ENCODE peak calls at places on chromosomes 1 and 21, in ten cellular contexts. One of them, this sample, is unnamed.

GRCh38 chr21:42941696-42942085 is 16.3 kb upstream of the ERVH48-1 start:
- DNase-seq in ascending aorta: no peak
- DNase-seq in choroid plexus epithelial cell: no peak
- DNase-seq in coronary artery: no peak
- DNase-seq in PC-9: no peak
- DNase-seq in cardiac muscle cell: no peak
- DNase-seq in cardiac fibroblast: no peak
- DNase-seq in brain microvascular endothelial cell: no peak
- DNase-seq in ovary: no peak
- DNase-seq in BJ: no peak
- DNase-seq in this sample: no peak

GRCh38 chr1:50023292-50024159 is at the start of gene AGBL4:
- DNase-seq in ascending aorta: no peak
- DNase-seq in choroid plexus epithelial cell: peak
- DNase-seq in coronary artery: no peak
- DNase-seq in PC-9: no peak
- DNase-seq in cardiac muscle cell: peak
- DNase-seq in cardiac fibroblast: peak
- DNase-seq in brain microvascular endothelial cell: no peak
- DNase-seq in ovary: peak
- DNase-seq in BJ: no peak
- DNase-seq in this sample: peak

GRCh38 chr1:34167091-34167788 is 2.2 kb upstream of the CSMD2 start:
- DNase-seq in ascending aorta: no peak
- DNase-seq in choroid plexus epithelial cell: no peak
- DNase-seq in coronary artery: no peak
- DNase-seq in PC-9: no peak
- DNase-seq in cardiac muscle cell: no peak
- DNase-seq in cardiac fibroblast: no peak
- DNase-seq in brain microvascular endothelial cell: no peak
- DNase-seq in ovary: no peak
- DNase-seq in BJ: no peak
- DNase-seq in this sample: no peak

GRCh38 chr1:44316231-44316759 is 38.8 kb downstream of the ERI3 start:
- DNase-seq in ascending aorta: no peak
- DNase-seq in choroid plexus epithelial cell: peak
- DNase-seq in coronary artery: no peak
- DNase-seq in PC-9: no peak
- DNase-seq in cardiac muscle cell: no peak
- DNase-seq in cardiac fibroblast: peak
- DNase-seq in brain microvascular endothelial cell: peak
- DNase-seq in ovary: no peak
- DNase-seq in BJ: no peak
- DNase-seq in this sample: no peak

GRCh38 chr1:25502957-25503356 is 40.4 kb upstream of the LDLRAP1 start:
- DNase-seq in ascending aorta: no peak
- DNase-seq in choroid plexus epithelial cell: peak
- DNase-seq in coronary artery: no peak
- DNase-seq in PC-9: no peak
- DNase-seq in cardiac muscle cell: no peak
- DNase-seq in cardiac fibroblast: no peak
- DNase-seq in brain microvascular endothelial cell: peak
- DNase-seq in ovary: no peak
- DNase-seq in BJ: no peak
- DNase-seq in this sample: no peak

GRCh38 chr1:65958561-65959350 is 166.1 kb downstream of the PDE4B start:
- DNase-seq in ascending aorta: no peak
- DNase-seq in choroid plexus epithelial cell: peak
- DNase-seq in coronary artery: no peak
- DNase-seq in PC-9: no peak
- DNase-seq in cardiac muscle cell: peak
- DNase-seq in cardiac fibroblast: peak
- DNase-seq in brain microvascular endothelial cell: peak
- DNase-seq in ovary: no peak
- DNase-seq in BJ: no peak
- DNase-seq in this sample: no peak

GRCh38 chr1:81432089-81432488 is 368.6 kb upstream of the ADGRL2 start:
- DNase-seq in ascending aorta: no peak
- DNase-seq in choroid plexus epithelial cell: no peak
- DNase-seq in coronary artery: no peak
- DNase-seq in PC-9: no peak
- DNase-seq in cardiac muscle cell: no peak
- DNase-seq in cardiac fibroblast: no peak
- DNase-seq in brain microvascular endothelial cell: no peak
- DNase-seq in ovary: no peak
- DNase-seq in BJ: no peak
- DNase-seq in this sample: no peak

GRCh38 chr1:74771913-74772515 is 39.1 kb downstream of the TYW3 start:
- DNase-seq in ascending aorta: no peak
- DNase-seq in choroid plexus epithelial cell: peak
- DNase-seq in coronary artery: no peak
- DNase-seq in PC-9: peak
- DNase-seq in cardiac muscle cell: peak
- DNase-seq in cardiac fibroblast: peak
- DNase-seq in brain microvascular endothelial cell: peak
- DNase-seq in ovary: no peak
- DNase-seq in BJ: peak
- DNase-seq in this sample: no peak

GRCh38 chr1:2643414-2644077 is 10.7 kb upstream of the MMEL1 start:
- DNase-seq in ascending aorta: no peak
- DNase-seq in choroid plexus epithelial cell: no peak
- DNase-seq in coronary artery: no peak
- DNase-seq in PC-9: no peak
- DNase-seq in cardiac muscle cell: no peak
- DNase-seq in cardiac fibroblast: no peak
- DNase-seq in brain microvascular endothelial cell: no peak
- DNase-seq in ovary: peak
- DNase-seq in BJ: no peak
- DNase-seq in this sample: no peak

GRCh38 chr1:2644171-2644570 is 11.4 kb upstream of the MMEL1 start:
- DNase-seq in ascending aorta: no peak
- DNase-seq in choroid plexus epithelial cell: no peak
- DNase-seq in coronary artery: no peak
- DNase-seq in PC-9: no peak
- DNase-seq in cardiac muscle cell: no peak
- DNase-seq in cardiac fibroblast: no peak
- DNase-seq in brain microvascular endothelial cell: no peak
- DNase-seq in ovary: peak
- DNase-seq in BJ: no peak
- DNase-seq in this sample: no peak

GRCh38 chr1:2641381-2642130 is 8.7 kb upstream of the MMEL1 start:
- DNase-seq in ascending aorta: no peak
- DNase-seq in choroid plexus epithelial cell: no peak
- DNase-seq in coronary artery: no peak
- DNase-seq in PC-9: no peak
- DNase-seq in cardiac muscle cell: no peak
- DNase-seq in cardiac fibroblast: no peak
- DNase-seq in brain microvascular endothelial cell: no peak
- DNase-seq in ovary: no peak
- DNase-seq in BJ: no peak
- DNase-seq in this sample: no peak

GRCh38 chr1:2642131-2642559 is 9.3 kb upstream of the MMEL1 start:
- DNase-seq in ascending aorta: no peak
- DNase-seq in choroid plexus epithelial cell: no peak
- DNase-seq in coronary artery: no peak
- DNase-seq in PC-9: no peak
- DNase-seq in cardiac muscle cell: no peak
- DNase-seq in cardiac fibroblast: no peak
- DNase-seq in brain microvascular endothelial cell: no peak
- DNase-seq in ovary: no peak
- DNase-seq in BJ: no peak
- DNase-seq in this sample: no peak

DNA sequence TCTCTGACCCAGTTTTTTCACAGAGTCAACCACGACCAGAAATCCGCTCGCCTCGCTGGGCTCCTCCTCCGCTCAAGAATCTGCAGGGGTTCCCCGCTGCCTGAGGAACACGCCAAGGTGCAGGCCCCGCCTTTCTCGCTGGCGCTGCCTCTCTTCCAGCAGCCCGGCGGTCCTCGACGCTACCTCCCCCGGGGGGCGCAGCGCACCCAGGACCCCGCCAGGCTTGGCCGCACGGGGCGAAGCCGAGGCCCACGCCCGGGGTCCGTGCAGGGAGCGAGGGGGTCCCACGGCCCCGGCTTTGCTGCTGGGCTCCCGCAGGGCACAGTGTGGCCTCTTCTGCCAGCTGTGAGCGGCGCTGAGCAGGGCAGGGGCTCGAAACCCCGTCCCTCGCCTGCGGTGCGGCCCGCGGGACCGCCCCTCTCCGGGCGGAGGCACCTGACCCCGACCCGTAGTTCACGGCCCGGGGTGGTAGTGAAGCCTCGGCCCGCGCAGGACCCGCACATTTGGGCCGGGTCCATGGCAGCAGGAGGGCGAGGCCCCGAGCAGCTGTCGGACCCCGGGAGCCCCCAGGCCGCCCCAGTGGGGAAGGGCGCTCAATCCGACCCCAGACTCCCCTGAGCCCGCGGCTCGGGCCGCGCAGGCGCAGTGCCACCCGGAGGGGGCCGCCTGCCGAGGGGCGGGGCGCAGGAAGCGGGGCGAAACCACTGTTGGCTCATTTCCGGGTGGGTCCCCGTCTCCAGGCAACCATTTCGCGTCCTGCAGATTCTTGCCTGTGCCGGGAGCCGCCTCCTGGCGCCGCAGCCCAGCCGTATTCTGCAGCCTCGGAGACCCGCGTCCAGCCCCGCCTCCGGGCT is 10.0 kb upstream of the MMEL1 start:
- DNase-seq in ascending aorta: peak
- DNase-seq in choroid plexus epithelial cell: peak
- DNase-seq in coronary artery: peak
- DNase-seq in PC-9: peak
- DNase-seq in cardiac muscle cell: peak
- DNase-seq in cardiac fibroblast: peak
- DNase-seq in brain microvascular endothelial cell: peak
- DNase-seq in ovary: peak
- DNase-seq in BJ: peak
- DNase-seq in this sample: peak
- TF ChIP-seq CTCF in ascending aorta: no peak
- TF ChIP-seq CTCF in choroid plexus epithelial cell: peak
- TF ChIP-seq CTCF in coronary artery: no peak
- TF ChIP-seq CTCF in PC-9: no peak
- TF ChIP-seq CTCF in cardiac muscle cell: peak
- TF ChIP-seq CTCF in cardiac fibroblast: no peak
- TF ChIP-seq CTCF in brain microvascular endothelial cell: peak
- TF ChIP-seq CTCF in ovary: no peak
- TF ChIP-seq CTCF in BJ: peak
- TF ChIP-seq CTCF in this sample: no peak

GRCh38 chr1:156108057-156108456 is 6.5 kb upstream of the LMNA start:
- DNase-seq in ascending aorta: no peak
- DNase-seq in choroid plexus epithelial cell: no peak
- DNase-seq in coronary artery: no peak
- DNase-seq in PC-9: no peak
- DNase-seq in cardiac muscle cell: no peak
- DNase-seq in cardiac fibroblast: no peak
- DNase-seq in brain microvascular endothelial cell: no peak
- DNase-seq in ovary: no peak
- DNase-seq in BJ: no peak
- DNase-seq in this sample: no peak

GRCh38 chr1:156108664-156109241 is 5.8 kb upstream of the LMNA start:
- DNase-seq in ascending aorta: no peak
- DNase-seq in choroid plexus epithelial cell: no peak
- DNase-seq in coronary artery: no peak
- DNase-seq in PC-9: no peak
- DNase-seq in cardiac muscle cell: no peak
- DNase-seq in cardiac fibroblast: no peak
- DNase-seq in brain microvascular endothelial cell: no peak
- DNase-seq in ovary: no peak
- DNase-seq in BJ: no peak
- DNase-seq in this sample: no peak

GRCh38 chr1:156104861-156105546 is 9.5 kb upstream of the LMNA start:
- DNase-seq in ascending aorta: no peak
- DNase-seq in choroid plexus epithelial cell: peak
- DNase-seq in coronary artery: no peak
- DNase-seq in PC-9: no peak
- DNase-seq in cardiac muscle cell: peak
- DNase-seq in cardiac fibroblast: peak
- DNase-seq in brain microvascular endothelial cell: no peak
- DNase-seq in ovary: peak
- DNase-seq in BJ: no peak
- DNase-seq in this sample: no peak

GRCh38 chr1:156104065-156104810 is 10.3 kb upstream of the LMNA start:
- DNase-seq in ascending aorta: no peak
- DNase-seq in choroid plexus epithelial cell: peak
- DNase-seq in coronary artery: peak
- DNase-seq in PC-9: peak
- DNase-seq in cardiac muscle cell: peak
- DNase-seq in cardiac fibroblast: peak
- DNase-seq in brain microvascular endothelial cell: peak
- DNase-seq in ovary: peak
- DNase-seq in BJ: peak
- DNase-seq in this sample: peak

GRCh38 chr1:156106624-156107488 is 7.7 kb upstream of the LMNA start:
- DNase-seq in ascending aorta: no peak
- DNase-seq in choroid plexus epithelial cell: peak
- DNase-seq in coronary artery: no peak
- DNase-seq in PC-9: no peak
- DNase-seq in cardiac muscle cell: peak
- DNase-seq in cardiac fibroblast: peak
- DNase-seq in brain microvascular endothelial cell: no peak
- DNase-seq in ovary: peak
- DNase-seq in BJ: no peak
- DNase-seq in this sample: no peak
- H3K4me3 ChIP-seq in ascending aorta: peak
- H3K4me3 ChIP-seq in choroid plexus epithelial cell: peak
- H3K4me3 ChIP-seq in coronary artery: peak
- H3K4me3 ChIP-seq in PC-9: peak
- H3K4me3 ChIP-seq in cardiac muscle cell: peak
- H3K4me3 ChIP-seq in cardiac fibroblast: no peak
- H3K4me3 ChIP-seq in brain microvascular endothelial cell: peak
- H3K4me3 ChIP-seq in ovary: no peak
- H3K4me3 ChIP-seq in BJ: peak
- H3K4me3 ChIP-seq in this sample: no peak

DNA sequence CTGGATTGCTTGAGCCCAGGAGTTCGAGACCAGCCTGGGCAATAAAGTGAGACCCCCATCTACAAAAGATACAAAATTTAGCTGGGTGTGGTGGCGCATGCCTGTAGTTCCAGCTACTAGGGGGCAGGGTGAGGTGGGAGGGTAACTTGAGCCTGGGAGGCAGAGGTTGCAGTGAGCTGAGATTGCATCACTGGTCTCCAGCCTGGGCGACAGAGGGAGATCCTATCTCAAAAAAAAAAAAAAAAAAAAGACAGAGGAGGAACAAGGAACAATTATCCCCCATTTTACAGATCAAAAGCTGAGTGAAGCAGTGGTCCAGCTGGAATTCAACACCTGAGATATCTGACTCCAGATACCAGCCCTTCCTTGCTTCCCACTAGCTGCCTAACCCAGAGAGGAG is 34.8 kb downstream of the L1TD1 start:
- DNase-seq in ascending aorta: no peak
- DNase-seq in choroid plexus epithelial cell: no peak
- DNase-seq in coronary artery: no peak
- DNase-seq in PC-9: peak
- DNase-seq in cardiac muscle cell: no peak
- DNase-seq in cardiac fibroblast: no peak
- DNase-seq in brain microvascular endothelial cell: no peak
- DNase-seq in ovary: no peak
- DNase-seq in BJ: no peak
- DNase-seq in this sample: no peak
- TF ChIP-seq CTCF in ascending aorta: no peak
- TF ChIP-seq CTCF in choroid plexus epithelial cell: no peak
- TF ChIP-seq CTCF in coronary artery: no peak
- TF ChIP-seq CTCF in PC-9: no peak
- TF ChIP-seq CTCF in cardiac muscle cell: no peak
- TF ChIP-seq CTCF in cardiac fibroblast: no peak
- TF ChIP-seq CTCF in brain microvascular endothelial cell: no peak
- TF ChIP-seq CTCF in ovary: no peak
- TF ChIP-seq CTCF in BJ: no peak
- TF ChIP-seq CTCF in this sample: no peak

DNA sequence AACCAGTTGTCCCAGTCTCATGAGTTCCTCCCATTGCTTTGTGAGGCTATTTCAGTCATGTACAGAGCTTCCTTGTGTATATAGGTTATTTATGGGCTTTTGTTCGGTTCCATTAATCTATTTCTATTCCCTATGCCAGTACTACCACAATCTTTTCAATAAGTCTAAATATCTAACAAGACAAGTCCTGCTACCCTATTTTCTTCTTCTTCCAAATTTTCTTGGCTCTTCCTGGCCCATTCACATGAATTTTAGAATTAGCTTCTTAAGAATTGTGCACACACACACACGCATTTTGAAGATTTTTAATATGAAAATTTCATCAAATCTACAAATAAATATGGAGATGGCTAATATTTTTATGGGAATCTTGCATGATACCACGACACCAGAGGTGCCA is 33.8 kb upstream of the ATF3 start:
- DNase-seq in ascending aorta: no peak
- DNase-seq in choroid plexus epithelial cell: no peak
- DNase-seq in coronary artery: no peak
- DNase-seq in PC-9: no peak
- DNase-seq in cardiac muscle cell: no peak
- DNase-seq in cardiac fibroblast: no peak
- DNase-seq in brain microvascular endothelial cell: no peak
- DNase-seq in ovary: no peak
- DNase-seq in BJ: no peak
- DNase-seq in this sample: no peak
- H3K4me3 ChIP-seq in ascending aorta: no peak
- H3K4me3 ChIP-seq in choroid plexus epithelial cell: no peak
- H3K4me3 ChIP-seq in coronary artery: no peak
- H3K4me3 ChIP-seq in PC-9: no peak
- H3K4me3 ChIP-seq in cardiac muscle cell: no peak
- H3K4me3 ChIP-seq in cardiac fibroblast: no peak
- H3K4me3 ChIP-seq in brain microvascular endothelial cell: no peak
- H3K4me3 ChIP-seq in ovary: no peak
- H3K4me3 ChIP-seq in BJ: no peak
- H3K4me3 ChIP-seq in this sample: no peak